ENCODE peak calls at places on chromosomes 4 and X, in four cellular contexts. Z is H4, P is lung microvascular endothelial cell, A is AG08395. T is an unnamed sample.

GRCh38 chr4:158172558-158173258 is at the start of gene GASK1B:
- DNase-seq in Z (peak; percentile 26), P (peak; percentile 77), A (peak; percentile 52), T (peak; percentile 82)

GRCh38 chr4:165378763-165379631 is at the start of gene CPE:
- DNase-seq in Z (peak; percentile 41), P (peak; percentile 54), A (peak; percentile 76), T (peak; percentile 80)

GRCh38 chrX:38803286-38803608 is 2.0 kb downstream of the MID1IP1 start:
- DNase-seq in Z (no peak), P (no peak), A (no peak), T (no peak)

GRCh38 chr4:157582141-157582540 is 361.6 kb downstream of the GRIA2 start:
- DNase-seq in Z (no peak), P (no peak), A (no peak), T (no peak)

GRCh38 chr4:69321153-69321729 is 41.0 kb downstream of the UGT2B28 start:
- DNase-seq in Z (no peak), P (no peak), A (no peak), T (no peak)

GRCh38 chr4:54318904-54319303 is 89.8 kb downstream of the PDGFRA start:
- DNase-seq in Z (peak; percentile 35), P (peak; percentile 72), A (peak; percentile 70), T (peak; percentile 83)

GRCh38 chr4:7472443-7473013 is 37.8 kb upstream of the PSAPL1 start:
- DNase-seq in Z (no peak), P (no peak), A (no peak), T (no peak)

GRCh38 chr4:184477201-184477999 is 3.0 kb upstream of the IRF2 start:
- DNase-seq in Z (no peak), P (no peak), A (no peak), T (no peak)

GRCh38 chr4:32929738-32930688 is 2209.8 kb downstream of the PCDH7 start:
- DNase-seq in Z (no peak), P (no peak), A (no peak), T (peak; percentile 2)

T was measured in choroid plexus epithelial cell.